ENCODE peak calls at places on chromosomes 12 and 14, in ten cellular contexts. N is BE2C, Q is osteoblast, F is A549, K is WTC11, O is tibial nerve, C is tibial artery, H is fibroblast of mammary gland, R is BJ, W is ovary. S is an unnamed sample.

GRCh38 chr12:109309441-109310246 is 560 bp upstream of the FOXN4 start:
- DNase-seq in O (no peak), R (no peak), F (no peak), Q (no peak), W (no peak), H (no peak), N (peak), C (no peak), K (peak), S (no peak)

GRCh38 chr12:95182868-95183415 is 34.3 kb downstream of the FGD6 start:
- DNase-seq in Q (peak), F (peak), H (peak), N (no peak), K (no peak), O (no peak), C (no peak), R (no peak), W (no peak), S (peak)

GRCh38 chr14:103949386-103949785 is 7.1 kb upstream of the RD3L start:
- DNase-seq in H (no peak), F (no peak), C (no peak), N (no peak), K (no peak), Q (no peak), R (no peak), O (no peak), W (no peak), S (no peak)

GRCh38 chr12:6215932-6216494 is 15.8 kb downstream of the CD9 start:
- DNase-seq in N (no peak), C (peak), O (peak), Q (peak), W (peak), F (peak), R (peak), H (peak), K (peak), S (peak)

GRCh38 chr12:113103756-113104450 is 31.7 kb downstream of the RASAL1 start:
- DNase-seq in F (peak), R (no peak), O (no peak), C (no peak), Q (peak), N (no peak), W (no peak), K (peak), H (no peak), S (no peak)

GRCh38 chr12:111122458-111122878 is 202.1 kb upstream of the MYL2 start:
- DNase-seq in W (no peak), Q (no peak), H (no peak), N (no peak), C (no peak), F (no peak), O (no peak), K (no peak), R (no peak), S (no peak)

GRCh38 chr12:4290011-4290790 is 16.6 kb downstream of the CCND2 start:
- DNase-seq in H (no peak), O (no peak), K (peak), Q (no peak), N (no peak), F (no peak), W (no peak), C (peak), R (no peak), S (no peak)

GRCh38 chr12:86138770-86139169 is 117.4 kb downstream of the MGAT4C start:
- DNase-seq in H (no peak), Q (no peak), W (no peak), C (no peak), F (no peak), K (no peak), N (no peak), R (no peak), O (no peak), S (no peak)

GRCh38 chr14:49052516-49052915 is 533.7 kb downstream of the RPS29 start:
- DNase-seq in H (peak), Q (no peak), C (no peak), W (no peak), N (no peak), K (no peak), O (no peak), R (no peak), F (no peak), S (no peak)

GRCh38 chr14:89507521-89507920 is 90.5 kb upstream of the FOXN3 start:
- DNase-seq in N (no peak), F (peak), H (peak), W (no peak), Q (peak), K (no peak), C (no peak), O (no peak), R (peak), S (peak)

GRCh38 chr14:77458249-77458950 is 507 bp downstream of the AHSA1 start:
- DNase-seq in N (peak), R (no peak), O (peak), C (no peak), K (peak), F (peak), W (no peak), Q (no peak), H (peak), S (peak)
- TF ChIP-seq CTCF in N (no peak), R (no peak), O (no peak), C (no peak), K (no peak), F (no peak), W (no peak), Q (no peak), H (no peak), S (no peak)

GRCh38 chr14:73662439-73663056 is 17.8 kb downstream of the DNAL1 start:
- DNase-seq in O (no peak), N (peak), K (peak), Q (no peak), C (peak), H (peak), F (peak), R (peak), W (no peak), S (peak)
- TF ChIP-seq CTCF in O (no peak), N (peak), K (no peak), Q (peak), C (peak), H (peak), F (peak), R (peak), W (no peak), S (peak)

GRCh38 chr12:11685261-11685660 is 35.8 kb downstream of the ETV6 start:
- DNase-seq in N (no peak), C (no peak), F (no peak), H (no peak), W (no peak), Q (no peak), K (no peak), R (no peak), O (no peak), S (no peak)

GRCh38 chr12:11686135-11686534 is 36.7 kb downstream of the ETV6 start:
- DNase-seq in W (no peak), N (no peak), Q (no peak), O (no peak), F (no peak), R (no peak), K (no peak), C (no peak), H (no peak), S (no peak)

GRCh38 chr12:11684393-11684792 is 34.9 kb downstream of the ETV6 start:
- DNase-seq in F (no peak), O (no peak), Q (no peak), R (no peak), W (no peak), N (no peak), H (peak), C (no peak), K (no peak), S (peak)

GRCh38 chr12:11684811-11685210 is 35.3 kb downstream of the ETV6 start:
- DNase-seq in Q (no peak), K (no peak), N (no peak), O (no peak), C (no peak), W (no peak), R (no peak), F (no peak), H (no peak), S (no peak)

DNA sequence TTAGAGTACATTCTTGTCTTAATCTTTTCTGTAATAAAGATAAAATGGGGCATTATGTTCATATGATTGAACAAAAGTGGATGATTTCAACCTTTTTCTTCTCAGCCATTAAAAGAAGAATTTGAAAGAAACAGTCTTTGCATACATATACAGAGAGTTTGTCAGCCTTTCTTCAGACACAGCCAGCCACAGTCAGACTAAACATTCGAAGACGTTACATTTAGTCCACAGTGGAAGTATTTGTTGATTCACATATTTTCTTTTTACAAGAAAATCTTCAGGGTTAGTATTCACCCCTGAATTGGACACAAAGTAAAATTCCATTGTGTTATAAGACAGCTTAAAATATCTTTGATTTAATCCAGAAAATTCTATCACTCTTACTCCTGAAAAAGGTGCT is 36.2 kb downstream of the ETV6 start:
- DNase-seq in K (no peak), Q (no peak), R (no peak), W (no peak), H (no peak), C (no peak), F (no peak), N (no peak), O (no peak), S (no peak)
- TF ChIP-seq CTCF in K (no peak), Q (no peak), R (no peak), W (no peak), H (no peak), C (no peak), F (no peak), N (no peak), O (no peak), S (no peak)

DNA sequence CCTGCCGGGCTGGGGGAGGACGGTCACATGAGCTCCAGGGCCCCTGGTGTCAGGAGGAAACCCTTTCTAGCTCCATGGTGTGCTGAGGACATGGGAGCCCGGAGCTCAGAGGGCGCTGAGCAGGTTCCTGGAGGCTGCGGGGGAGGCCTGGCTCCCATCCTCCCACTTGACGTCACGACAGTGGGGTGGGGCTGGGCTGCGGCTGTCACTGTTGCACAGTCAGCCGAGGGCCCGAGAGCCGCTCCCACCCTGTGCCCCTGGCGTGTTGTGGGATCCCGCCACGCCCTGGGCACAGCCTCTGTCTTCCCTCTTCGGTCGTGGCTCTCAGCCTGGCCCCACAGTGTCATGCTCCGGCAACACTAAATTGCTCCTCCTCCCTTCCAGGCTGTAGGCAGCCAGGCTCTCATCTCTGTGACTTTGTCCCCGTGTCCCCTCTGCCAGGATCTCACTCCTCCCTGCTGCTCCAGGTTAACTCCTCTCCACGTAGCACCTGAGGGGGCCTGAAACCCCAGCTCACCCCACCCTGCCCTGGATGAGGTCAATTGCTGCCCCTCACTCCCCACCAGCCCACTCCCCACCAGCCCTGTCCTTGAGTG is 33.0 kb downstream of the BEGAIN start:
- DNase-seq in W (peak), R (no peak), O (peak), F (peak), H (peak), Q (no peak), C (no peak), K (no peak), N (peak), S (no peak)
- TF ChIP-seq CTCF in W (no peak), R (no peak), O (no peak), F (no peak), H (no peak), Q (no peak), C (no peak), K (no peak), N (no peak), S (no peak)

GRCh38 chr12:69566603-69567002 is 18.7 kb upstream of the CCT2 start:
- DNase-seq in W (no peak), O (no peak), K (no peak), Q (no peak), R (no peak), N (no peak), F (no peak), H (no peak), C (no peak), S (no peak)
- TF ChIP-seq CTCF in W (no peak), O (no peak), K (no peak), Q (no peak), R (no peak), N (peak), F (no peak), H (peak), C (no peak), S (peak)

GRCh38 chr12:115451785-115452736 is 768.1 kb upstream of the TBX3 start:
- DNase-seq in O (no peak), H (no peak), Q (peak), N (peak), C (no peak), K (peak), W (peak), R (no peak), F (no peak), S (no peak)

GRCh38 chr12:115452751-115453281 is 768.8 kb upstream of the TBX3 start:
- DNase-seq in R (no peak), H (no peak), Q (no peak), O (no peak), C (no peak), N (peak), F (no peak), W (no peak), K (peak), S (no peak)

GRCh38 chr12:115450710-115451109 is 766.7 kb upstream of the TBX3 start:
- DNase-seq in N (peak), Q (no peak), W (no peak), H (no peak), C (no peak), R (no peak), K (no peak), F (no peak), O (no peak), S (no peak)

GRCh38 chr12:115450017-115450416 is 766.0 kb upstream of the TBX3 start:
- DNase-seq in W (no peak), K (no peak), F (no peak), H (no peak), N (no peak), O (no peak), R (no peak), C (no peak), Q (no peak), S (no peak)

GRCh38 chr12:115451151-115451784 is 767.3 kb upstream of the TBX3 start:
- DNase-seq in Q (no peak), O (no peak), N (peak), R (no peak), H (no peak), K (no peak), W (no peak), F (no peak), C (no peak), S (no peak)
- TF ChIP-seq CTCF in Q (no peak), O (no peak), N (no peak), R (no peak), H (no peak), K (no peak), W (no peak), F (no peak), C (no peak), S (no peak)

GRCh38 chr14:69288001-69288771 is 28.2 kb downstream of the GALNT16 start:
- DNase-seq in N (peak), K (no peak), C (peak), R (peak), H (peak), O (peak), W (peak), Q (no peak), F (peak), S (peak)
- TF ChIP-seq CTCF in N (peak), K (no peak), C (peak), R (peak), H (peak), O (peak), W (peak), Q (peak), F (peak), S (peak)

S was measured in HFFc6.